ENCODE peak calls at places on chromosomes 4 and X, in four cellular contexts. One of them, this sample, is unnamed.
A peak's percentile ranks its signal among the peaks of the same experiment; 100 is the strongest.

GRCh38 chrX:102042706-102043325 is 82.7 kb upstream of the TCEAL2 start:
- DNase-seq in tibial nerve: no peak
- DNase-seq in cardiac muscle cell: no peak
- DNase-seq in RWPE1: no peak
- DNase-seq in this sample: no peak

GRCh38 chr4:124079174-124079780 is 633.3 kb downstream of the ANKRD50 start:
- DNase-seq in cardiac muscle cell: no peak
- DNase-seq in RWPE1: no peak
- DNase-seq in tibial nerve: no peak
- DNase-seq in this sample: no peak

GRCh38 chr4:151484396-151485102 is 75.6 kb downstream of the FHIP1A start:
- DNase-seq in RWPE1: peak; percentile 84
- DNase-seq in tibial nerve: no peak
- DNase-seq in cardiac muscle cell: peak; percentile 20
- DNase-seq in this sample: no peak

GRCh38 chrX:9606971-9607370 is 142.1 kb downstream of the TBL1X start:
- DNase-seq in tibial nerve: no peak
- DNase-seq in RWPE1: no peak
- DNase-seq in cardiac muscle cell: no peak
- DNase-seq in this sample: no peak

GRCh38 chr4:58435871-58436270 is 1325.7 kb upstream of the IGFBP7 start:
- DNase-seq in tibial nerve: no peak
- DNase-seq in cardiac muscle cell: no peak
- DNase-seq in RWPE1: no peak
- DNase-seq in this sample: no peak

GRCh38 chr4:125101706-125102105 is 213.0 kb upstream of the FAT4 start:
- DNase-seq in RWPE1: peak; percentile 34
- DNase-seq in tibial nerve: no peak
- DNase-seq in cardiac muscle cell: no peak
- DNase-seq in this sample: no peak

GRCh38 chr4:77193511-77194236 is 36.7 kb downstream of the CCNG2 start:
- DNase-seq in tibial nerve: peak; percentile 28
- DNase-seq in cardiac muscle cell: no peak
- DNase-seq in RWPE1: no peak
- DNase-seq in this sample: peak; percentile 7

GRCh38 chr4:85607624-85608023 is 132.7 kb downstream of the ARHGAP24 start:
- DNase-seq in RWPE1: no peak
- DNase-seq in tibial nerve: no peak
- DNase-seq in cardiac muscle cell: no peak
- DNase-seq in this sample: no peak

GRCh38 chr4:87853108-87853507 is 20.3 kb downstream of the MEPE start:
- DNase-seq in cardiac muscle cell: peak; percentile 41
- DNase-seq in RWPE1: peak; percentile 36
- DNase-seq in tibial nerve: no peak
- DNase-seq in this sample: no peak

GRCh38 chr4:141684785-141685184 is 48.4 kb downstream of the IL15 start:
- DNase-seq in tibial nerve: no peak
- DNase-seq in cardiac muscle cell: no peak
- DNase-seq in RWPE1: no peak
- DNase-seq in this sample: no peak

GRCh38 chr4:77157859-77158486 is 966 bp downstream of the CCNG2 start:
- DNase-seq in tibial nerve: peak; percentile 79
- DNase-seq in cardiac muscle cell: peak; percentile 94
- DNase-seq in RWPE1: peak; percentile 89
- DNase-seq in this sample: peak; percentile 74

GRCh38 chrX:133185938-133186337 is 32.2 kb downstream of the TFDP3 start:
- DNase-seq in tibial nerve: no peak
- DNase-seq in cardiac muscle cell: no peak
- DNase-seq in RWPE1: peak; percentile 20
- DNase-seq in this sample: no peak

GRCh38 chr4:41334182-41334581 is 77.5 kb downstream of the UCHL1 start:
- DNase-seq in cardiac muscle cell: no peak
- DNase-seq in tibial nerve: no peak
- DNase-seq in RWPE1: peak; percentile 70
- DNase-seq in this sample: no peak

GRCh38 chr4:89681219-89681618 is 155.7 kb downstream of the SNCA start:
- DNase-seq in cardiac muscle cell: peak; percentile 1
- DNase-seq in RWPE1: peak; percentile 75
- DNase-seq in tibial nerve: no peak
- DNase-seq in this sample: no peak

GRCh38 chr4:185463541-185463940 is 8.0 kb downstream of the CCDC110 start:
- DNase-seq in RWPE1: no peak
- DNase-seq in cardiac muscle cell: no peak
- DNase-seq in tibial nerve: no peak
- DNase-seq in this sample: no peak

GRCh38 chr4:73676881-73677323 is 56.7 kb upstream of the RASSF6 start:
- DNase-seq in RWPE1: peak; percentile 85
- DNase-seq in cardiac muscle cell: no peak
- DNase-seq in tibial nerve: no peak
- DNase-seq in this sample: no peak

GRCh38 chrX:23187819-23188218 is 146.8 kb upstream of the PTCHD1 start:
- DNase-seq in RWPE1: no peak
- DNase-seq in cardiac muscle cell: no peak
- DNase-seq in tibial nerve: no peak
- DNase-seq in this sample: no peak

GRCh38 chrX:50905334-50905733 is 5.2 kb upstream of the BMP15 start:
- DNase-seq in RWPE1: no peak
- DNase-seq in tibial nerve: no peak
- DNase-seq in cardiac muscle cell: no peak
- DNase-seq in this sample: no peak

GRCh38 chr4:10587697-10588096 is 96.9 kb downstream of the CLNK start:
- DNase-seq in tibial nerve: no peak
- DNase-seq in cardiac muscle cell: no peak
- DNase-seq in RWPE1: no peak
- DNase-seq in this sample: no peak

GRCh38 chr4:113645771-113646455 is 115.6 kb downstream of the CAMK2D start:
- DNase-seq in tibial nerve: no peak
- DNase-seq in RWPE1: peak; percentile 82
- DNase-seq in cardiac muscle cell: no peak
- DNase-seq in this sample: no peak

GRCh38 chr4:121217385-121217784 is 53.3 kb upstream of the TNIP3 start:
- DNase-seq in cardiac muscle cell: no peak
- DNase-seq in RWPE1: no peak
- DNase-seq in tibial nerve: no peak
- DNase-seq in this sample: no peak

GRCh38 chrX:85109235-85109634 is 105.6 kb downstream of the APOOL start:
- DNase-seq in RWPE1: no peak
- DNase-seq in cardiac muscle cell: no peak
- DNase-seq in tibial nerve: no peak
- DNase-seq in this sample: no peak

GRCh38 chrX:39896951-39897740 is 200.6 kb downstream of the BCOR start:
- DNase-seq in cardiac muscle cell: peak; percentile 74
- DNase-seq in RWPE1: peak; percentile 71
- DNase-seq in tibial nerve: no peak
- DNase-seq in this sample: no peak

GRCh38 chrX:136750364-136750763 is 30.4 kb downstream of the ARHGEF6 start:
- DNase-seq in cardiac muscle cell: no peak
- DNase-seq in RWPE1: peak; percentile 2
- DNase-seq in tibial nerve: no peak
- DNase-seq in this sample: no peak

GRCh38 chr4:16129336-16129735 is 45.5 kb upstream of the PROM1 start:
- DNase-seq in RWPE1: no peak
- DNase-seq in cardiac muscle cell: peak; percentile 66
- DNase-seq in tibial nerve: no peak
- DNase-seq in this sample: no peak

DNA sequence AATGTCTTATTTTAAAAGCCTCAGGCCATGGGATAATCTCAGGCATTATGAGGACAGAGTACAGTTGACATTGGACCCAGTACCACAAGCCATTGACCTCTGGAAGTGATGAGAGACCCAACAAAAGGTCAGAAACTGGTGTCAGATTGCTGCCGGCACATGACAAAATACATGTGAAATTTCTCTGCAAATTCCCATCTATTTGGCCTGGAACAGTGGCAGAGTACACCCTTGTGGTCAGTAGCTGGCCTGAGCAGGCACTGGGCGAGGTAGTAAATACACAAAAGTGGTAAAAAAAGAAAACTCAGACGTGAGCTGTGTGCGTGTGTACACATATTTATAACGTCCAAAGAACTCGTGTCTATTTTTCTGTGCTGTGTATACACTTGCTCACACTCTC is 155.5 kb downstream of the DHX15 start:
- DNase-seq in tibial nerve: no peak
- DNase-seq in RWPE1: no peak
- DNase-seq in cardiac muscle cell: no peak
- DNase-seq in this sample: no peak
- TF ChIP-seq CTCF in tibial nerve: no peak
- TF ChIP-seq CTCF in RWPE1: no peak
- TF ChIP-seq CTCF in cardiac muscle cell: no peak
- TF ChIP-seq CTCF in this sample: no peak

DNA sequence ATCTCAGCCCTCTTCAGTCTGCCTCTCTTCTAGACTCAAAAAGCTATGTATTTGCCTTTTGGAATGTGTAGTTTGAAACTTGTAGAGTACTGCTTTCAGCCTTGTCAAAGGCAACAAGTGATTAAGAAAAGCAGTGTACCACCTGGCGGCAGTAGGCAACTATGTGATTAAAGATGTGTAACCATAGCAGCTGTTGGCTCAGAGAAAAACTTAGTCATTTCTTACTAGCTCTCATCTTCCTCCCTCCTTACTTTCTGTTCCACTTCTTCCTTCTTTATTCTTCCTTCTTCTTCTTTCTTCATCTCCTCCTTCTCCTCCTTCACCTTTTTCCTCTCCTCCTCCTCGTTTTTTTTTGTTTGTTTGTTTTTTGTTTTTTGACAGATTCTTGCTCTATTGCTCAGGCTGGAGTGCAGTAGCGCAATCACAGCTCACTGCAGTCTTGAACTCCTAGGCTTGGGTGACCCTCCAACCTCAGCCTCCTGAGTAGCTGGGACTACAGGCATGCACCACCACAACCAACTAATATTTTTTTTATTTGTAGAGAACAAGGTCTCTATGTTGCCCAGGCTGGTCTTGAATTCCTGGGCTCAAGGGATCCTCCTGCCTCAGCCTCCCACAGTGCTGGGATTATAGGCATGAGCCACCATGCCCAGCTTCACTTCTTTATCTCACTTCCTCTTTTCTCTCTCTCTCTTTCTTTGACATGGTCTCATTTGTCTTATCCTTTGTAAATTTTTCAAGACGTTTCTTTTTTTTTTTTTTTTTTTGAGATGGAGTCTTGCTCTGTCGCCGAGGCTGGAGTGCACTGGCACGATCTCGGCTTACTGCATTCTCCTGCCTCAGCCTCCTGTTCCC is 32.6 kb downstream of the ABHD18 start:
- DNase-seq in RWPE1: peak; percentile 37
- DNase-seq in tibial nerve: no peak
- DNase-seq in cardiac muscle cell: peak; percentile 14
- DNase-seq in this sample: no peak
- TF ChIP-seq CTCF in RWPE1: no peak
- TF ChIP-seq CTCF in tibial nerve: no peak
- TF ChIP-seq CTCF in cardiac muscle cell: peak; percentile 27
- TF ChIP-seq CTCF in this sample: no peak

GRCh38 chr4:159383569-159383934 is 280.7 kb downstream of the RAPGEF2 start:
- DNase-seq in tibial nerve: no peak
- DNase-seq in cardiac muscle cell: peak; percentile 77
- DNase-seq in RWPE1: no peak
- DNase-seq in this sample: no peak

GRCh38 chr4:159384017-159384416 is 281.1 kb downstream of the RAPGEF2 start:
- DNase-seq in cardiac muscle cell: no peak
- DNase-seq in RWPE1: no peak
- DNase-seq in tibial nerve: no peak
- DNase-seq in this sample: no peak

GRCh38 chr4:159382875-159383568 is 280.1 kb downstream of the RAPGEF2 start:
- DNase-seq in cardiac muscle cell: no peak
- DNase-seq in tibial nerve: no peak
- DNase-seq in RWPE1: no peak
- DNase-seq in this sample: no peak

GRCh38 chr4:159386620-159387019 is 283.7 kb downstream of the RAPGEF2 start:
- DNase-seq in cardiac muscle cell: no peak
- DNase-seq in tibial nerve: no peak
- DNase-seq in RWPE1: no peak
- DNase-seq in this sample: no peak

GRCh38 chr4:159384619-159385018 is 281.7 kb downstream of the RAPGEF2 start:
- DNase-seq in RWPE1: no peak
- DNase-seq in tibial nerve: no peak
- DNase-seq in cardiac muscle cell: no peak
- DNase-seq in this sample: no peak
- TF ChIP-seq CTCF in RWPE1: no peak
- TF ChIP-seq CTCF in tibial nerve: peak; percentile 7
- TF ChIP-seq CTCF in cardiac muscle cell: peak; percentile 31
- TF ChIP-seq CTCF in this sample: no peak

DNA sequence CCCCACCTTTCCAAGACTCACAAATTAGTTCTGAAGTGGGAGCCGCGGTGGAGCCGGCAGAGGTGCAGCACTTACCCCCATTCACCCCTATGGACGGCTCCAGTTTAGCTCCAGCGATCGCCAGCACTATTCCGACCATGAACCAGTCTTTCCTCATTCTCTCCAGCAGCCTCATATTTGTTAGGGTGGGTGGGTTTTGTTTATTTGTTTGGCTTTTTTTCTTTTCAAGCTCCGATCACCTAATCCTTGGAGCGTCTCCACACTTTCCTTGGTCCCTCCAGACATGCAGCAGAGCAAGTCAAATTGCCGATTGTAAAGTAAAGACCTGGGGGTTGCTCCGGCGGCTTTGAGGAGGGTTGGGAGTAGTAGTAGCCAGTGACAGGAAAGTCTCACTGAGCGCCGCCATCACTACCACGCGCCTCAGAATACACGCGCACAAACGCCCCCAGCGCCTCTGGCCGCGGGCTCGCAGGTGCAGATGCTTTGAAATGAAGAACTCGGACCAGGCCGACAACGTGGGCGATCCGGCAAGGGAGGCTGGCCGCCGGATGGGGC is at the start of gene SLC10A7:
- DNase-seq in tibial nerve: peak; percentile 40
- DNase-seq in RWPE1: peak; percentile 73
- DNase-seq in cardiac muscle cell: peak; percentile 83
- DNase-seq in this sample: peak; percentile 44
- TF ChIP-seq CTCF in tibial nerve: no peak
- TF ChIP-seq CTCF in RWPE1: no peak
- TF ChIP-seq CTCF in cardiac muscle cell: no peak
- TF ChIP-seq CTCF in this sample: no peak